ENCODE peak calls at places on chromosomes 7 and 10, in nine cellular contexts. S, Q, U, C, V, O, J, X and H are unnamed samples. For H3K4me1, the result is how much of the 10 kb centered on the place peaks cover.

GRCh38 chr7:4056552-4057288 is 625.4 kb upstream of the FOXK1 start:
- DNase-seq in U (no peak), J (no peak), O (no peak), X (no peak), C (no peak), Q (no peak), S (no peak), V (no peak), H (no peak)

GRCh38 chr10:72637398-72637857 is 11.5 kb upstream of the MICU1 start:
- DNase-seq in C (peak), X (no peak), V (peak), O (no peak), U (peak), S (no peak), Q (no peak), J (peak), H (no peak)

GRCh38 chr10:58030208-58030607 is 237.5 kb downstream of the IPMK start:
- DNase-seq in J (no peak), C (no peak), O (no peak), S (no peak), X (no peak), Q (no peak), U (no peak), V (no peak), H (no peak)

GRCh38 chr10:33520223-33520622 is 185.8 kb upstream of the NRP1 start:
- DNase-seq in O (no peak), U (no peak), S (no peak), Q (no peak), J (no peak), V (no peak), C (no peak), X (no peak), H (no peak)

GRCh38 chr7:97401398-97401797 is 283.9 kb downstream of the SDHAF3 start:
- DNase-seq in V (no peak), O (no peak), C (no peak), J (no peak), S (no peak), U (no peak), Q (no peak), X (no peak), H (no peak)

GRCh38 chr10:90614631-90615030 is 243.2 kb downstream of the HTR7 start:
- DNase-seq in S (no peak), U (no peak), V (no peak), X (no peak), O (no peak), Q (no peak), J (no peak), C (no peak), H (no peak)

GRCh38 chr10:61754553-61755540 is 92.1 kb downstream of the CABCOCO1 start:
- DNase-seq in S (no peak), Q (no peak), J (no peak), U (no peak), O (peak), C (no peak), V (peak), X (no peak), H (no peak)

GRCh38 chr7:113083132-113083833 is 3.3 kb downstream of the GPR85 start:
- DNase-seq in J (no peak), S (no peak), X (no peak), C (no peak), U (no peak), O (no peak), V (no peak), Q (no peak), H (no peak)

GRCh38 chr10:124717911-124718734 is 26.1 kb downstream of the FAM53B start:
- DNase-seq in J (no peak), V (no peak), Q (peak), U (no peak), C (peak), X (peak), S (no peak), O (no peak), H (no peak)

GRCh38 chr10:98778277-98778759 is 331.6 kb upstream of the HPS1 start:
- DNase-seq in Q (no peak), O (no peak), U (no peak), C (no peak), X (no peak), J (no peak), S (no peak), V (no peak), H (no peak)

GRCh38 chr10:125263551-125263950 is 103.2 kb upstream of the CTBP2 start:
- DNase-seq in U (no peak), Q (no peak), X (no peak), S (no peak), V (peak), C (no peak), J (peak), O (no peak), H (no peak)

GRCh38 chr10:4977025-4977424 is 13.8 kb downstream of the AKR1C1 start:
- DNase-seq in O (no peak), C (no peak), U (no peak), V (no peak), X (no peak), Q (no peak), J (no peak), S (no peak), H (no peak)

GRCh38 chr10:70164179-70164578 is 6.1 kb downstream of the SAR1A start:
- DNase-seq in S (no peak), O (no peak), U (no peak), C (no peak), V (no peak), Q (no peak), X (no peak), J (no peak), H (no peak)

GRCh38 chr7:226281-226882 is 34.0 kb downstream of the FAM20C start:
- DNase-seq in U (no peak), O (no peak), X (no peak), J (no peak), S (no peak), V (peak), C (peak), Q (no peak), H (no peak)

DNA sequence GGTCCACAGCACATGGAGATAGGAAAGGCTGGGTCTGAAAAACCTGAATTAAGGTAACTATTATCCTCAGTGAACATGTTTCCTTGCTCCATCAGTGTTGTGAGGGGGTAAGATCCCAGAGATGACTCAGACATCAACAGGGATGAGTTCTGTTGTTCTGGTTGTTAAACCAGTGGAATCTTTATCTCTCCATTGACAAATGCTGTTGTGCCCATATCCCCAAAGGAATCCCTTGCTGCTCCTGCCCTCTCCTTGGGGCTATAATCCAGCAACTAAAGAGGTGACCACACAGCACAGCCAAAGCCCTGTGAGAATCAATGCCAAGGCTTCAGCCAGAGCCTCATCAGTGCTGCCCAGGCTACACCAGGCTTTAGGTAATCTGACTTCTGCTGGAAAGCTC is 113.4 kb downstream of the JAZF1 start:
- DNase-seq in J (no peak), U (no peak), X (no peak), C (no peak), Q (no peak), O (no peak), S (no peak), V (no peak), H (no peak)
- H3K4me1 ChIP-seq in J (half or more), U (under half), X (under half), C (under half), Q (half or more), O (under half), S (under half), V (under half), H (under half)

GRCh38 chr7:132354527-132354926 is 221.7 kb downstream of the PLXNA4 start:
- DNase-seq in Q (no peak), U (no peak), S (no peak), O (no peak), X (no peak), V (no peak), J (no peak), C (no peak), H (no peak)

GRCh38 chr7:132350741-132351140 is 225.5 kb downstream of the PLXNA4 start:
- DNase-seq in C (no peak), S (no peak), J (no peak), V (no peak), O (no peak), U (no peak), Q (no peak), X (no peak), H (no peak)

GRCh38 chr7:132353902-132354301 is 222.4 kb downstream of the PLXNA4 start:
- DNase-seq in U (no peak), Q (no peak), S (no peak), X (no peak), C (no peak), O (no peak), J (no peak), V (no peak), H (no peak)

GRCh38 chr7:132351858-132352539 is 224.3 kb downstream of the PLXNA4 start:
- DNase-seq in J (no peak), V (no peak), O (peak), S (no peak), C (peak), Q (no peak), U (no peak), X (no peak), H (peak)

DNA sequence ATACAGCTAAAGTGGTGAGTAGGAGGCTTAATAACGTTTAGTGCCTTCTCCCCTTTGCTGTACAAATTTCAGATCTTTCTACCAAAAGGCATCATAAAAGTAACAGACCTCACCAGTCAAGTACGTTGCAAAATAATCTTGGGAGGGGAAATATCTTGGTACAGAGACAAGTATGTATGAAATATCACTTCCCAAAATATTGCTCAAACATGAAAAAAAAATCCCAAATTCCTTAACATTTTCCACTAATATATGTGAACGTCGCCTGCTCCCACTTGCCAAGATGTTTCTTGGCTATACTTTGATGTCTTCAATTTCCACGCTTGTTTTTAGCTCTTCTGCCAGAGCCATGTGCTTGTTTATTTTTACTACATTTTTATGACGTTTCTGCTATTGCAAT is 223.5 kb downstream of the PLXNA4 start:
- DNase-seq in S (no peak), Q (no peak), J (no peak), C (no peak), X (no peak), U (no peak), O (no peak), V (no peak), H (peak)
- H3K4me3 ChIP-seq in S (no peak), Q (no peak), J (no peak), C (no peak), X (no peak), U (no peak), O (no peak), V (no peak), H (no peak)

GRCh38 chr7:106872763-106873162 is 7.7 kb downstream of the PIK3CG start:
- DNase-seq in V (no peak), J (no peak), O (no peak), Q (no peak), X (no peak), S (no peak), C (no peak), U (no peak), H (no peak)
- H3K4me1 ChIP-seq in V (under half), J (under half), O (under half), Q (half or more), X (under half), S (under half), C (under half), U (under half), H (under half)

DNA sequence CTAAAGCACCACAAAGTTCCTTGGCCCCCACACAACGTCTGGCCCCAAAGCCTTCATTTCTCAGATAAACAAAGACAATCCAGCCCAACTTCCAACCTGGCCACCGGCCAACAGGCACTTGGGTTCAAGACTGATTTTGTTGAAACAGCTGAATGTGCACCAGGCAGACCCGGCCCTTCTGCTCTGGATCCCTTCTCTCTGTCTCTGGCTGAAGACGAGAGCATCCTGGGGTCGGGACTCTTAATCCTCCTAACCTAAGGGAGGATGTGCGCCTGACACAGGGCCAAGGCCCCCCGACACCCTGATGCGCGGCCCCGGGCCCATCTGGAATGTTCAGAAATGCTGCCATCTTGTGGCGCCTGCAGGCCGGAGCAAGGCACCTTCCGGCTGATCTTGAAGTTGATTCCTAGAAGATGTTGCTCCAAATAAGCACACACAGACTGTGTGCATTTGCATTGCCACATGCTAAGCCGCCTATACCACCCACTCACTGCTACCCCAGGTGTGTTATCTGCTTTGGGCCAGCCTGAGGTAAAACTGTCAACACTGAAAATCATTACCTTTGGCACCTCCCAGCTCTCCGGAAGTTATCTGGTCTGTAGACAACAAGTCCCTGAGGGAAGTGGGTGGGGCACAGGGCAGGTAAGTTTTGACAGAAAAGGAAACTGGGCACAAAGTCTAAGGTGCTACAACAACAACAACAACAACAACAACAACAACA is 98.4 kb upstream of the HABP2 start:
- DNase-seq in S (peak), X (no peak), U (no peak), J (peak), O (peak), C (peak), V (peak), Q (no peak), H (peak)
- H3K4me3 ChIP-seq in S (no peak), X (no peak), U (no peak), J (no peak), O (no peak), C (no peak), V (no peak), Q (no peak), H (no peak)

DNA sequence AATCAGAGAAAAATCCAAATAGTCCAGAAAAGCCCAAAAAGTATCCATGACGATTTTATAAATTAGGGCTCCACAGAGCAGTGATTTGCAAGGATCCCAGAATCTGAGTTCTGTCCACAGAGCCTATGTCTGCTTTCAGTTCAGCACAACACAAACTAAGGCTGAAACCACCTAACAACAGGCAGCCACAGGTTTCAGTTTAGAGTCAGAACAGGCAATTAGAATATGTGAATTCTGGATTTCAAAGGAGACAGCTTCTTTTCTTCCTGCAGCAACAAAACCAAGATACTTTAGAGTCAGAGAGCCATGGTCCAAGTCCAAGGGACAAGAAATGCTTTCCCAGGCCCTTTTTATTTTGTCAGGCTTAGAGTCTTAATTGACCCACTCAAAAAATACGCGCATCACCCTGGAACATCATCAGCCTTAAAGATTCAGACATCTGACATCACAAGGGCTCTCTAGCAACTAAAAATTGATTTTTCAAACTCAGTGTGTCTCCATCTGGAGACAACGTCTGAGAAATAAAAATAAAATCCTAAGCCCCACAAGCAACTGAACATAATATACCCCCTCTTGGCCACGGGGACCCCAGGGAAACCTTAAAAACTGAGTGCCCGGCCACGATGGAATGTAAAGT is 23.7 kb downstream of the IFIT3 start:
- DNase-seq in S (no peak), C (no peak), V (peak), X (no peak), O (no peak), J (no peak), U (no peak), Q (no peak), H (no peak)
- H3K4me1 ChIP-seq in S (under half), C (under half), V (under half), X (under half), O (half or more), J (under half), U (under half), Q (half or more), H (under half)

GRCh38 chr7:71454981-71455380 is 323.0 kb downstream of the GALNT17 start:
- DNase-seq in O (no peak), V (no peak), J (no peak), X (no peak), Q (no peak), U (no peak), C (no peak), S (no peak), H (no peak)
- H3K4me3 ChIP-seq in O (no peak), V (no peak), J (no peak), X (no peak), Q (no peak), U (no peak), C (no peak), S (no peak), H (no peak)

DNA sequence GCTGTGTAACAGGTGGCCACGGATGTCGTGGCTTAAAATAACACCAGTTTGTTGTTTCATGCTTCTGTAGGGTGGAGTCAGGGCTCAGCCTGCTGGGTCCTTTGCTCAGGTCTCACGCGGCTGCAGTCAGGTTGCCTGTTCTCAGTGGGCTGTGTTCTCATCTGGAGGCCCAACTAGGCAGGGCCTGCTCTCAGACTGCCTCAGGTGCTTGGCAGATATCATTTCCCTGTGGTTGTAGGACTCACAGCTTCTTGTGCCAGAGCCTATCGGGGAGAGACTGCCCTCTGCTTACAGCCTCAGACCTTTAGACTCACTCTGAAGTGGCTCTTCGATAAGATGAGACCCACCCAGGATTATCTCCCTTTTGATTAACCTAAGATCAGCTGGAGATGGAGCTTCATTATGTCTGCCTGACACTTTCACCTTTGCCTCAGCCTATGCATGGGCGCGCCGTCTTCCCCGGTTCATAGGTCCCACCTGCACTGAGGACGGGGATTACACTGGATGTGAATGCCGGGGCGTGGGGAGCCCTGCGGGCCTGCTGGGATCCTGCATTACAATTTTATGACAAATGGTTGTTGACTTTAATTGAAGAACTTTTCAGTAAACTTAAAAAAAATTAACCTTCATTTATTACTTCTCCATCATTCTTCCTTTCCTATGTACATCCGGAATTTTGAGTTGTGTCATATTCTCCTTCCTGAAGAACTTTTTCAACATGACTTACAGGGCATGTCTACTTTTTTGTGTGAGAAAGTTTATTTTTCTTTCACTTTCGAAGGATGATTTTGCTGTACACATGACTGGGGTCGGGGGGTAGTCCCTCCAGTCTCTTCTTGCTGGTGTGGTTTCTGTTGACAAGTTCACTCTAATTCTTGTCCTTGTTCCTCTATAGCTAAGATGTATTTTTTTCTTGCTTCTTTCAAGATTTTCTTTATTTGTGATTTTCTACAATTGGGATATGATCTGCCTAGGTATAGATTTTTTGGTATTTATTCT is 55.5 kb downstream of the INPP5A start:
- DNase-seq in U (no peak), C (no peak), J (no peak), Q (peak), X (no peak), V (no peak), S (no peak), O (no peak), H (no peak)
- H3K4me1 ChIP-seq in U (half or more), C (under half), J (under half), Q (half or more), X (under half), V (under half), S (under half), O (under half), H (under half)